ENCODE peak calls at places on chromosomes 6 and 20, in four cellular contexts. N is H9, E is natural killer cell, B is AG10803. V is an unnamed sample.

GRCh38 chr20:14879020-14879697 is 541.7 kb upstream of the FLRT3 start:
- DNase-seq in E (no peak), B (peak; percentile 68), N (no peak), V (peak; percentile 11)

GRCh38 chr6:31586596-31586995 is 519 bp downstream of the LST1 start:
- DNase-seq in B (no peak), N (no peak), E (no peak), V (no peak)

GRCh38 chr20:54985100-54985499 is 509.7 kb downstream of the DOK5 start:
- DNase-seq in N (no peak), E (no peak), B (no peak), V (no peak)

GRCh38 chr20:8473459-8473858 is 341.4 kb downstream of the PLCB1 start:
- DNase-seq in B (peak; percentile 24), E (no peak), N (no peak), V (no peak)

GRCh38 chr6:92623441-92623840 is 795.9 kb downstream of the EPHA7 start:
- DNase-seq in B (no peak), E (no peak), N (no peak), V (no peak)

GRCh38 chr6:136920216-136920857 is 1.8 kb upstream of the SLC35D3 start:
- DNase-seq in E (no peak), B (no peak), N (no peak), V (no peak)

GRCh38 chr6:44942201-44942600 is 385.9 kb upstream of the RUNX2 start:
- DNase-seq in N (no peak), E (no peak), B (no peak), V (no peak)

GRCh38 chr6:114430534-114431124 is 87.8 kb upstream of the HS3ST5 start:
- DNase-seq in N (no peak), E (no peak), B (no peak), V (no peak)

GRCh38 chr6:44057238-44057930 is 69.9 kb downstream of the MRPL14 start:
- DNase-seq in N (no peak), B (peak; percentile 22), E (no peak), V (peak; percentile 56)

GRCh38 chr6:14848019-14848418 is 397.9 kb upstream of the JARID2 start:
- DNase-seq in E (no peak), N (no peak), B (peak; percentile 70), V (no peak)

GRCh38 chr6:53906103-53906502 is 111.3 kb downstream of the LRRC1 start:
- DNase-seq in E (no peak), N (no peak), B (no peak), V (no peak)
- TF ChIP-seq CTCF in E (no peak), N (no peak), B (no peak), V (no peak)

GRCh38 chr20:58511364-58511763 is 3.8 kb downstream of the APCDD1L start:
- DNase-seq in N (no peak), E (no peak), B (peak; percentile 82), V (peak; percentile 74)
- TF ChIP-seq CTCF in N (no peak), E (no peak), B (no peak), V (no peak)

GRCh38 chr20:56391596-56392281 is at the start of gene AURKA:
- DNase-seq in N (no peak), E (no peak), B (no peak), V (no peak)
- TF ChIP-seq CTCF in N (no peak), E (no peak), B (no peak), V (no peak)

DNA sequence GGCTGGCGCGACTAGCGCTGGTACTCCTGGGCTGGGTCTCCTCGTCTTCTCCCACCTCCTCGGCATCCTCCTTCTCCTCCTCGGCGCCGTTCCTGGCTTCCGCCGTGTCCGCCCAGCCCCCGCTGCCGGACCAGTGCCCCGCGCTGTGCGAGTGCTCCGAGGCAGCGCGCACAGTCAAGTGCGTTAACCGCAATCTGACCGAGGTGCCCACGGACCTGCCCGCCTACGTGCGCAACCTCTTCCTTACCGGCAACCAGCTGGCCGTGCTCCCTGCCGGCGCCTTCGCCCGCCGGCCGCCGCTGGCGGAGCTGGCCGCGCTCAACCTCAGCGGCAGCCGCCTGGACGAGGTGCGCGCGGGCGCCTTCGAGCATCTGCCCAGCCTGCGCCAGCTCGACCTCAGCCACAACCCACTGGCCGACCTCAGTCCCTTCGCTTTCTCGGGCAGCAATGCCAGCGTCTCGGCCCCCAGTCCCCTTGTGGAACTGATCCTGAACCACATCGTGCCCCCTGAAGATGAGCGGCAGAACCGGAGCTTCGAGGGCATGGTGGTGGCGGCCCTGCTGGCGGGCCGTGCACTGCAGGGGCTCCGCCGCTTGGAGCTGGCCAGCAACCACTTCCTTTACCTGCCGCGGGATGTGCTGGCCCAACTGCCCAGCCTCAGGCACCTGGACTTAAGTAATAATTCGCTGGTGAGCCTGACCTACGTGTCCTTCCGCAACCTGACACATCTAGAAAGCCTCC is 1.6 kb downstream of the TPBG start:
- DNase-seq in N (peak; percentile 67), E (no peak), B (peak; percentile 29), V (peak; percentile 44)
- TF ChIP-seq CTCF in N (peak; percentile 24), E (no peak), B (peak; percentile 29), V (peak; percentile 5)

DNA sequence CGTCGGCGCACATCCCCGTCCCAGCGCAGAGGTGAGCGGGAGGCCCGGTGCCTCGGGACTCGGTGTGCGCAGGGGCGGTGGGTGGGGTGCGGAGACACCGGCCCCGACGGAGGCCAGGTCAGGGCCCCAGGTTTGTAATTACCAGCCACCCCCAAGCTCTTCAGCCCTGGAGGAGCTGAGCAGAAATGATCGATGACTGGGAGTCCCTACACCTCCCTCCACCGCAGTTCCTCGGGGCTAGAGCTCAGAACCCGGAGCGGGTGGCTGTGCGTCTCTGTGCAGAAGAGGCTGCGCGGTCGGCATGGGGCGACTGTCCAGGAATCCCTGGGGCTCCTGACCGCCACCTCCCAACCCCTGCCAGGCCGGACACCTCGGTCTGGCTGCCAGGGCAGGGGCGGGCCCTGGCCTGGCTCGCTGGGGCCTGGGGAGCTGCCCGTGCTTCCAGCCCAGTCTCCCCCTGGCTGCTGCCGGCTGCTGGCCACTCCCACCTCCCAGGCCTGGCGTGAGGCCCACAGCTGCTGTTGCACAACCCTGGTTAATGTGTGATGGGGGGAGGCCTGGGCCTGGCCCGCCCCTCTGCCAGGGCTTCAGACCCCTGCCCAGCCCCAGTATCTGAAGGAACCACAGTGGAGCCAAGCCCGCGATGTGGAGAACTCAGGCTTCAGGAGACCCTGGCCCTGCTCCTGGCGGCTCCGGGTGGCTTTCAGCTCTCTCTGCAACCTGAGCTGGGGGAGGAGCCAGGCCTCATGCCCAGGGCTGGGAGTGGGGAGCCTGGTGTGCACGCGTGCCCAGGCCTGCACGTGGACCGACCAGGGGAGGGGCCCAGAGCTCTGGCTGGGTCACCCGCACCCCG is 1.2 kb downstream of the SLC2A4RG start:
- DNase-seq in E (no peak), N (peak; percentile 83), B (peak; percentile 89), V (peak; percentile 95)
- TF ChIP-seq CTCF in E (no peak), N (no peak), B (peak; percentile 17), V (no peak)

GRCh38 chr6:130204322-130204721 is 18.4 kb downstream of the SAMD3 start:
- DNase-seq in N (no peak), E (no peak), B (no peak), V (no peak)

GRCh38 chr6:130203370-130203769 is 19.4 kb downstream of the SAMD3 start:
- DNase-seq in N (no peak), B (no peak), E (no peak), V (no peak)

GRCh38 chr6:130206474-130206873 is 16.3 kb downstream of the SAMD3 start:
- DNase-seq in N (no peak), E (no peak), B (no peak), V (no peak)

GRCh38 chr6:130198483-130199035 is 24.2 kb downstream of the SAMD3 start:
- DNase-seq in N (no peak), E (no peak), B (no peak), V (no peak)

DNA sequence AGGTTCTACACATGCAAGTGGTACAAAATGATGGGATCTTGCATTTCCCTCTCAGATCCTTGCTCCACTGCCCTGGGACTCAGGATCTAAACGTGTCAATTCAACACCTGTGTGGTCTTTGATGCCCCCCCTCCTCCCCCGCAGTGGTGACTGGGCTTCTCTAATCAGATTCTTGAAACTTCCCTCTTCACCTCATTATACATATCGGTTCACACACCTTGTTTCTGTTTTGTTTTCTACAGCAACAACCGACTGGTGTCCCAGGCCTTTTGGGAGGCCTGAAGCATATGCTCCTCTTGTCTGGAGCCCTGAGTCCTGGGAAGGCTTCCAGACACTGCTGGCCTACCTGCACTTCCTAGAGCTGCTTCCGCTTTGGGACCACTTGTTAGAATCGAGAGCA is 20.0 kb downstream of the SAMD3 start:
- DNase-seq in N (peak; percentile 50), B (no peak), E (no peak), V (no peak)
- TF ChIP-seq CTCF in N (no peak), B (no peak), E (no peak), V (no peak)

DNA sequence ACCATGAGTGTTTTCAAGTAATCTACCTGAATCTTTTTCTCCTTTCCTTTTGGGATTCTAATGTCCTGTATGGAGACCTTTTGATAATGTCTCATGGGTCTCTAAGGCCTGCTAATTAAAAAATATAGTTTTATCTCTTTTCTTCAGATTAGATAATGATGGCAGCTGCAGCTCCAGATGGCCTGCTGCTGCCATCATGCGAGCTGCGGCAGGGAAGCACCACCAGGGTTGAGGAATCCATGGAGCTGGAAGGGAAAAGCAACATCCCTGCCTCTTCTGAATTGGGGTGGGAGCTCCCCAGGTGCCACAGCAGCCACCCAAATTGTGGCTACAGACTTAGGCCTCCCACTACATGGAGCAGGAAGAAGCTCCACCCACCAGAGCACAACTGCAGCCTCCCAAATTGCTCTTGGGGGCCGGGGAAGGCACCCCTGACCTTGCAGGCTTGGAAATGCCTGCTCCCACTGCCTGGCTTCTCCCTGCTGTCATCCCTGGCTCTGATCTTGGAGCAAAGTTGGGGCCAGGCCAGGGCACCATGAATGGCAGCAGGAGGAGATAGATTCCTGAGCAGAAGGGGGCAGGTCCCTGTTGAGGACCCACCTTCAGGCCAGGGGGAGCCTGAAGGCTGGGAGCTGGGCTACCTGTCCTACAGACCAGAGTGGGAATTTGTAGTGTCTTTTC is 189.6 kb upstream of the MAN1A1 start:
- DNase-seq in N (no peak), B (no peak), E (no peak), V (no peak)
- TF ChIP-seq CTCF in N (no peak), B (no peak), E (no peak), V (no peak)

DNA sequence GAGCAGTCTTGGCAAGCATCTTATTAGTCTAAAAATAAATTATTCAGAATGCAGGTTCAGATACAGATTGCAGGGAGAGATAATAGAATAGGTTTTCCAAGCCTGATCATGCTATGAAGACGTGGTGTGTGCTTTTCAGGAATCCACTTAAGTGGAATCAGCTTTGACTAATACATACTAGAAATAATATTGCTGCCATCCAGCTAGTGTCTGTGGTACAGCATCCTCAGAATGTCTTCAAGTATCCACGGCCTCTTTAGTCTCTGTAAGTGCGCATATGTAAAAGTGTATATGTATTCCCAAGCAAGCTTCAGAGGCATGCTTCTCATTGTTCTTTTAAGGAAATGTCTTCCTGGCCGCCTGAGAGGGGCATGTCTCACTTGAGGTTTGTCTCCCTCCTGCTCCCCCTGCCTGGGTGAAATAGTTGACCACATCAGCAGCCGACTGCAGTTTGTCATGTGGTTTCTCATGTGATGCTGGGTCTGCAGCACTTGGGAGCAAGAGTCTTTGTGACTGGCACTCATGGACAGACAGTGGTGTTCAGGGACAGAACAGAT is 150.9 kb downstream of the PRL start:
- DNase-seq in E (no peak), N (peak; percentile 61), B (peak; percentile 73), V (peak; percentile 63)
- TF ChIP-seq CTCF in E (no peak), N (no peak), B (peak; percentile 58), V (no peak)

V was measured in cardiac fibroblast.